ENCODE peak calls at places on chromosomes 3 and 15, in six cellular contexts. N is psoas muscle, J is fibroblast of pulmonary artery, G is AG04450, U is progenitor cell of endocrine pancreas, X is right atrium auricular region. L is an unnamed sample.

GRCh38 chr3:138786788-138787276 is 47.9 kb downstream of the PIK3CB start:
- DNase-seq in U (no peak), X (no peak), N (no peak), G (no peak), J (peak; percentile 81), L (no peak)

GRCh38 chr3:16118396-16118795 is 56.1 kb upstream of the GALNT15 start:
- DNase-seq in J (no peak), X (no peak), U (no peak), N (no peak), G (no peak), L (no peak)

GRCh38 chr3:10768995-10769394 is 47.0 kb upstream of the SLC6A11 start:
- DNase-seq in X (no peak), N (no peak), J (no peak), G (no peak), U (no peak), L (no peak)

GRCh38 chr3:99859855-99860254 is 42.2 kb downstream of the CMSS1 start:
- DNase-seq in U (no peak), J (peak; percentile 94), G (peak; percentile 72), N (no peak), X (no peak), L (no peak)

GRCh38 chr15:29568840-29569532 is 253.3 kb downstream of the TJP1 start:
- DNase-seq in X (no peak), N (no peak), J (peak; percentile 8), U (no peak), G (no peak), L (no peak)

GRCh38 chr3:121075191-121075590 is 167.2 kb downstream of the STXBP5L start:
- DNase-seq in X (no peak), U (no peak), N (no peak), J (no peak), G (no peak), L (no peak)

GRCh38 chr3:52014613-52015012 is 18.9 kb upstream of the RPL29 start:
- DNase-seq in X (no peak), G (no peak), N (peak; percentile 16), J (no peak), U (no peak), L (peak; percentile 42)

GRCh38 chr3:13299531-13300155 is 120.5 kb downstream of the NUP210 start:
- DNase-seq in G (no peak), J (no peak), N (no peak), X (no peak), U (no peak), L (no peak)

GRCh38 chr15:76158250-76158649 is 98.5 kb downstream of the TMEM266 start:
- DNase-seq in N (no peak), U (no peak), X (no peak), G (no peak), J (no peak), L (no peak)

GRCh38 chr3:140822381-140823047 is 119.1 kb upstream of the SLC25A36 start:
- DNase-seq in X (no peak), N (no peak), J (no peak), G (no peak), U (no peak), L (no peak)

GRCh38 chr3:105876745-105877624 is 8.2 kb upstream of the CBLB start:
- DNase-seq in X (no peak), U (no peak), G (no peak), J (no peak), N (no peak), L (no peak)

GRCh38 chr15:78992416-78993256 is 47.8 kb upstream of the CTSH start:
- DNase-seq in U (no peak), J (peak; percentile 45), N (no peak), G (no peak), X (no peak), L (no peak)

GRCh38 chr3:70501596-70501995 is 189.2 kb upstream of the MDFIC2 start:
- DNase-seq in G (no peak), N (no peak), U (no peak), X (no peak), J (no peak), L (no peak)

GRCh38 chr3:134918448-134918847 is 123.4 kb downstream of the EPHB1 start:
- DNase-seq in U (no peak), N (no peak), J (no peak), G (no peak), X (no peak), L (no peak)

DNA sequence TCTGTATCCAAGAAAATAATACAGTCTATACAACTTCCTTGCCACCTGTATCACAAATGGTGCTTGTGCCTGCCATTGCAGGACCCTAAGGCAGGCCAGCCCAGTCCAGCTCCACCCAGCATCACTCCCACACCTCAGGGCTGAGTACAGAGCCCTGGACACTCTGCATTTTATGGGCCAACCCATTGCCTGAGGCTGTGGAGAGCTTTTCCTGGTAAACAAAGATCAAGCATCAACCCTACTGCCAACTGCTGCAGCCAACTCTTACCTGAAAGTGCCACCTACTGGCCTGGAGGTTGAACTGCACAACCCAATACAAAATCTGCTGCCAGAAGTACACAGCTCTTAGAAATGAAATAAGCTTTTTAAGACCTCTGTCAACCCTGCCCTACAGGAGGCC is 1082.2 kb downstream of the NAALADL2 start:
- DNase-seq in X (no peak), U (no peak), N (no peak), G (no peak), J (peak; percentile 8), L (no peak)
- TF ChIP-seq CTCF in X (no peak), U (no peak), N (no peak), G (peak; percentile 26), J (peak; percentile 38), L (peak; percentile 42)

DNA sequence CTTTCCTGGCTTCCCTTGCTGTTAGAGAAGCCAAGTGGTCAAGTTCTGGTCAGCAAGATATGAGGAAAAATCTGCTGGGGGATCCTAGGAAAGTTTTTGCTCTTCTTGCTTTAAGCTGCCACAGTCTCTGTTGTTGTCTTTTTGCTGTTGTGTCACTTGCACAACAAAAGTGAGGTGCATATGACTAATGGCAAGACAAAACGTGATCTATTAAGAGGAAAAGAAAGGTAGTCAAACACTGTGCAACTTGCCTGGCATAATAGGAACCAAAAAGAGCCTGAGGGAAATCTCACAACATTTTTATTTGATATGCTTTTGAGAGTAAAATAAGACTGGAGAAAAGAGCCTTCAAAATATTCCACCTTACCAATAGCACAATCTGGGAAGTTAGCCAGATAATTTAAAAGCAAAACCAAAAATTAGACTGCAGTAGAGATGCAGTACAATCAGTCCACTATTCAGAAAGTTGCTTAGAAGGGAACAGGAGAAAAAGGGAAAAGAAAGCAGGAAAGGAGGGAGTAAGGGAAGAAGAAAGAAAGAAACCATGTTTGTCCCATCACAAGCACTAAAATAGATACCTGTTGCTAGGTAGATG is 110.0 kb upstream of the SLC4A7 start:
- DNase-seq in X (no peak), J (no peak), N (no peak), G (no peak), U (no peak), L (no peak)
- TF ChIP-seq CTCF in X (no peak), J (no peak), N (no peak), G (no peak), U (no peak), L (no peak)

DNA sequence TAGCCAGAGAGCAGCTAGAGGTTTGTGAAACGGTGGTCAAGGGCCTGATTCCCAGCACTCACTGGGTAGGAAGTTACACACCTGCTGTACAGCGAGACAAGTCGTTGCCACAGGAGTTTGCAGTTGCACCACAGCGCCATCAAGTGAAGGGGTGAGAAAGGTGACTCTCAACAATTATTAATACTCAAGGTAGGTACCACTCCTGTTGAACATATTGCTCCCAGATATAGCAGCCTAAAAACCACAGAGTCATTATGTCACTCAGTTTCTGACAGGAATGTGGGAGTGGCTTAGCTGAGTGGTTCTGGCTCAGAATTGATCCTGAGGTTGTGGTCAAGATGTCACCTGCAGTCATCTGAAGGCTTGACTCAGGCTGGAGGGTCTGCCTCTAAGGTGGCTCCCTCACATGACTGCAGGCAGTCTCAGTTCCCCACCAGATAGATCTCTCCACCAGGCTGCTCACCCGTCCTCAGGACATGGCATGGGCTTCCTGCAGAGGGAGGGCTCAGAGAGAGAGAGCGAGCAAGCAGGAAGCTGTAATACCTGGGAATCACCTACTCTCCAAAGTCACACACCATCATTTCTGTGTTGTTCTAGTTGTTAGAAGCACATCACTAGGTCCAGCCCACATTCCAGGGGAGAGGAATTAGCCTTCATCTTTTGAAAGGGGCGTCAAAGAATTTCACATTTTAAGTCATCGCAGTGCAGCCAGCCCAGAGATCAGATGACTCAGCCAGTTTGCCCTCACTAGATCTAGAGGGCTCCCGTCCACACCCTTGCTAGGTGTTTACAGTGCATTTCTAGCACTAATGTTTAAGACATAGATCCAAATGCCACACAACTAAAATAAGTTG is 17.0 kb upstream of the ANO10 start:
- DNase-seq in X (no peak), J (no peak), N (no peak), U (no peak), G (no peak), L (no peak)
- TF ChIP-seq CTCF in X (no peak), J (no peak), N (no peak), U (no peak), G (peak; percentile 3), L (no peak)

DNA sequence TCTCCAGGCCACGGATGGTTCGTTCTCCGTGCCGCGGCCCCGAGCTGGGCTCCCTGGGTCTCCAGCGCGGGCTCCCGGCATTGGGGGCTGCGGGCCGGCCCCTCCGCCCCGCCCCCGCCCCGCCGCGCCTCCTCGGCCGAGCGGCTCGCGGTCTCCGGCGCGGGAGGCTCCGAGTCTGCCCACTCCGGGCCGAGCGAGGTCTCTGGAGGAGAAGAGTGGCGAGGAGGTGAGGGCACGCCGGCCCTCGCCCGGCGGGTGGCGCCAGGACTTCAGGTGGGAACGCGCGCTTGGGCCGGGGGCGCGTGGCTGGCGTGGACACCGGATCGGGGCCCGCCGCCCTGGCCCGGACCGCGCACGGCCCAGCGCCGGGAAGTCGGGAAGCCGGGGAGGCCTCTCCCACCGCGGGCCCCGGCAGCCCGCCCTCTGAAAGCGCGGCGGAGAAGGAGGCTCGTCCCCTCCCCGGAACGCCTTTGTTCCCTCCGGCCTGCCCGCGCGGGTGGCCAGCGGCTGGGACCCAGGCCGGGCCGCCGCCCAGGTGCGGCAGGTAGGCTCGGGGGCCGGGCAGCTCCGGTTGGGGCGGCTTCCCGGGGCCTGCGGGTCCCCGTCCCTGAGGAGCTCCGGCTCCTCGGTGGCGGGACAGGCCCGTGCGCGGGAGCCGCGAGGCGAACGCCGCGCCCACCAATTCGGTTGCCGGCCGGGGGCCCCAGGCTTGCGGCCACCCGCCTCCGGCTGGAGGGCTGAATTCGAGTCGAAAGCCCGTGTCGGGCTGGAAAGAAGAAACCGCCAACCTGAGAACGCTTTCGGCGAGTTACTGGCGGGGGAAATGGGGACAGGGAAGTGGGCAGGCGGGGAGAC is 1.1 kb downstream of the B3GNT5 start:
- DNase-seq in G (no peak), J (peak; percentile 46), U (peak; percentile 55), X (no peak), N (peak; percentile 53), L (peak; percentile 43)
- TF ChIP-seq CTCF in G (no peak), J (no peak), U (peak; percentile 26), X (no peak), N (peak; percentile 20), L (no peak)

L was measured in neural crest cell.